ENCODE peak calls at places on chromosomes 11 and 22, in five cellular contexts. One of them, this sample, is unnamed.
A peak's percentile ranks its signal among the peaks of the same experiment; 100 is the strongest.

GRCh38 chr11:122157540-122158173 is 41.6 kb upstream of the BLID start:
- DNase-seq in prostate gland: no peak
- DNase-seq in endothelial cell of umbilical vein: peak; percentile 73
- DNase-seq in IMR-90: no peak
- DNase-seq in uterus: no peak
- DNase-seq in this sample: no peak

GRCh38 chr11:59097113-59097708 is 9.8 kb upstream of the FAM111B start:
- DNase-seq in prostate gland: peak; percentile 36
- DNase-seq in uterus: peak; percentile 47
- DNase-seq in endothelial cell of umbilical vein: peak; percentile 64
- DNase-seq in IMR-90: peak; percentile 62
- DNase-seq in this sample: peak; percentile 62

GRCh38 chr11:63210111-63210510 is 33.3 kb downstream of the SLC22A25 start:
- DNase-seq in prostate gland: no peak
- DNase-seq in endothelial cell of umbilical vein: peak; percentile 15
- DNase-seq in uterus: no peak
- DNase-seq in IMR-90: no peak
- DNase-seq in this sample: no peak

GRCh38 chr11:86639172-86639571 is 33.2 kb downstream of the ME3 start:
- DNase-seq in uterus: no peak
- DNase-seq in prostate gland: no peak
- DNase-seq in IMR-90: peak; percentile 66
- DNase-seq in endothelial cell of umbilical vein: no peak
- DNase-seq in this sample: no peak

GRCh38 chr22:36564422-36565151 is 35.6 kb upstream of the EIF3D start:
- DNase-seq in endothelial cell of umbilical vein: no peak
- DNase-seq in uterus: no peak
- DNase-seq in prostate gland: no peak
- DNase-seq in IMR-90: no peak
- DNase-seq in this sample: no peak

GRCh38 chr11:86577663-86578636 is 94.5 kb downstream of the ME3 start:
- DNase-seq in uterus: peak; percentile 87
- DNase-seq in IMR-90: peak; percentile 91
- DNase-seq in prostate gland: peak; percentile 15
- DNase-seq in endothelial cell of umbilical vein: peak; percentile 98
- DNase-seq in this sample: peak; percentile 79

GRCh38 chr11:95371147-95371546 is 140.1 kb upstream of the SESN3 start:
- DNase-seq in prostate gland: no peak
- DNase-seq in IMR-90: no peak
- DNase-seq in uterus: no peak
- DNase-seq in endothelial cell of umbilical vein: no peak
- DNase-seq in this sample: no peak

GRCh38 chr22:20843501-20843900 is 15.1 kb downstream of the PI4KA start:
- DNase-seq in prostate gland: no peak
- DNase-seq in endothelial cell of umbilical vein: no peak
- DNase-seq in IMR-90: no peak
- DNase-seq in uterus: no peak
- DNase-seq in this sample: no peak

GRCh38 chr11:9825315-9825714 is 161.4 kb downstream of the SWAP70 start:
- DNase-seq in endothelial cell of umbilical vein: peak; percentile 35
- DNase-seq in uterus: no peak
- DNase-seq in prostate gland: no peak
- DNase-seq in IMR-90: peak; percentile 38
- DNase-seq in this sample: no peak

GRCh38 chr11:10538924-10539323 is 2.1 kb downstream of the RNF141 start:
- DNase-seq in endothelial cell of umbilical vein: no peak
- DNase-seq in prostate gland: no peak
- DNase-seq in IMR-90: no peak
- DNase-seq in uterus: no peak
- DNase-seq in this sample: no peak

GRCh38 chr22:29951675-29952413 is 68.9 kb downstream of the MTMR3 start:
- DNase-seq in IMR-90: no peak
- DNase-seq in prostate gland: no peak
- DNase-seq in endothelial cell of umbilical vein: no peak
- DNase-seq in uterus: no peak
- DNase-seq in this sample: no peak

GRCh38 chr11:65204646-65205601 is 23.2 kb downstream of the CAPN1 start:
- DNase-seq in IMR-90: peak; percentile 13
- DNase-seq in endothelial cell of umbilical vein: peak; percentile 40
- DNase-seq in prostate gland: no peak
- DNase-seq in uterus: no peak
- DNase-seq in this sample: peak; percentile 50

GRCh38 chr22:38426628-38427027 is 28.4 kb downstream of the KCNJ4 start:
- DNase-seq in prostate gland: no peak
- DNase-seq in IMR-90: no peak
- DNase-seq in uterus: no peak
- DNase-seq in endothelial cell of umbilical vein: no peak
- DNase-seq in this sample: no peak

GRCh38 chr22:38420734-38421133 is 34.3 kb downstream of the KCNJ4 start:
- DNase-seq in prostate gland: no peak
- DNase-seq in endothelial cell of umbilical vein: no peak
- DNase-seq in uterus: no peak
- DNase-seq in IMR-90: no peak
- DNase-seq in this sample: no peak

GRCh38 chr22:38422615-38423511 is 32.1 kb downstream of the KCNJ4 start:
- DNase-seq in IMR-90: no peak
- DNase-seq in endothelial cell of umbilical vein: no peak
- DNase-seq in uterus: no peak
- DNase-seq in prostate gland: no peak
- DNase-seq in this sample: no peak

GRCh38 chr22:38424525-38425080 is 30.4 kb downstream of the KCNJ4 start:
- DNase-seq in IMR-90: no peak
- DNase-seq in prostate gland: no peak
- DNase-seq in endothelial cell of umbilical vein: no peak
- DNase-seq in uterus: no peak
- DNase-seq in this sample: no peak

GRCh38 chr22:38423512-38424503 is 31.2 kb downstream of the KCNJ4 start:
- DNase-seq in prostate gland: no peak
- DNase-seq in uterus: no peak
- DNase-seq in IMR-90: no peak
- DNase-seq in endothelial cell of umbilical vein: no peak
- DNase-seq in this sample: no peak
- TF ChIP-seq POLR2A in prostate gland: no peak
- TF ChIP-seq POLR2A in uterus: no peak
- TF ChIP-seq POLR2A in IMR-90: no peak
- TF ChIP-seq POLR2A in endothelial cell of umbilical vein: no peak
- TF ChIP-seq POLR2A in this sample: no peak

GRCh38 chr11:82981852-82982251 is 80.3 kb downstream of the DDIAS start:
- DNase-seq in IMR-90: no peak
- DNase-seq in uterus: no peak
- DNase-seq in endothelial cell of umbilical vein: no peak
- DNase-seq in prostate gland: no peak
- DNase-seq in this sample: no peak
- TF ChIP-seq CTCF in IMR-90: no peak
- TF ChIP-seq CTCF in uterus: no peak
- TF ChIP-seq CTCF in endothelial cell of umbilical vein: no peak
- TF ChIP-seq CTCF in prostate gland: no peak
- TF ChIP-seq CTCF in this sample: no peak

GRCh38 chr22:31750365-31751284 is 693 bp upstream of the PRR14L start:
- DNase-seq in prostate gland: no peak
- DNase-seq in endothelial cell of umbilical vein: no peak
- DNase-seq in IMR-90: no peak
- DNase-seq in uterus: no peak
- DNase-seq in this sample: no peak
- H3K27ac ChIP-seq in prostate gland: peak overlapping the region; percentile 71
- H3K27ac ChIP-seq in endothelial cell of umbilical vein: peak overlapping the region; percentile 23
- H3K27ac ChIP-seq in IMR-90: peak overlapping the region; percentile 87
- H3K27ac ChIP-seq in uterus: peak overlapping the region; percentile 88
- H3K27ac ChIP-seq in this sample: peak overlapping the region; percentile 81

DNA sequence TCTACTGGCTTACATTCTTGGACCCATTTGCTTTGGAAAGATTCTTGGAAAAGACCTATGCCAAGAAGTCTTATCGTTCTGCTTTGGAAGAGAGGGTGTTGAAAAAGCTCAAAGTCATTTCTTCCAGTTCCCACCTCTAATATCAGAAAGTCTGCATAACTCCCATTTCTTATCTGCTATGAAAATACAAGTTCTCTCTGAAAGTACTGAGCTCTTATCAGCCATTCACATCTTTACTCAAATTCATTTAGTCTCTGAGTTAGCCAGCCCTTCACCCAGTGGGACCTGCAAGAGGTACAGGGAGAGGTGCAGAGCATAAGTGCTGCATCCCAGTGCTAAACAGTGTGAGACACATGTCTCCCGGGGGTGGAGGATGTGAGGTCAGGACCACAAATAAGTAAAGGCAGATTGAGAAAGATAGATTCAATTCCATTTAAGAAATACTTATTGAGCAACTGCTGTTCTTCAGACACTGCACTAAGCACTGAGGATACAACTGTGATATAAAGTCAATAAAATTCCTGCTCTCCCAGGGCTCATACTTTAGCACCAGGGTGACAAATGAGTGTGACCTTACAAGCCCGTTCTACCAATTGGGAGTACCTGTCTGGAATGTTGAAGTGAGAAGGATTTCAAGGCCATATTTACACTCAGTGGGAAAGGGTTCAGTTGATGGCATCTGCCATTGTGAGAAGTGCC is 76.7 kb downstream of the PISD start:
- DNase-seq in prostate gland: no peak
- DNase-seq in IMR-90: peak; percentile 60
- DNase-seq in uterus: no peak
- DNase-seq in endothelial cell of umbilical vein: no peak
- DNase-seq in this sample: no peak
- TF ChIP-seq POLR2A in prostate gland: no peak
- TF ChIP-seq POLR2A in IMR-90: no peak
- TF ChIP-seq POLR2A in uterus: no peak
- TF ChIP-seq POLR2A in endothelial cell of umbilical vein: no peak
- TF ChIP-seq POLR2A in this sample: no peak

DNA sequence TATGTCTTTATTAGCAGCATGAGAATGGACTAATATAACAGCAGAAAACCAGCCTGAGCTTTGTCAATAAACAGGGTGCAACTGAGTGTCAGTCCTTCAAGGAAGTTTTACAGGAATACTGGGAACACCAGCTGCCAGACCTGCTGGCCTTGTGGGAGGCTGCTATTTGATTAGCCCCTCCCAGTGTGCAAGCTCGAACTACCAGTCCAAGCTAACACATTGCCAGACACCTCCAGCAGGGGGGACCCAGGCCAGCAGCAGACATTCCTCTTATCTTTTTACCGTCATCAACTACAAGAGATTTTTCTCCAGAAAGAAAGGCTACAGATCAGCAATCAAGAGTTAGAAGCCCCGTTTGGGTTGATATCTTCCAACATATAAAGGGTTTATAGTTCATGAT is 942.8 kb upstream of the TENM4 start:
- DNase-seq in endothelial cell of umbilical vein: no peak
- DNase-seq in IMR-90: no peak
- DNase-seq in prostate gland: peak; percentile 23
- DNase-seq in uterus: no peak
- DNase-seq in this sample: no peak
- TF ChIP-seq CTCF in endothelial cell of umbilical vein: no peak
- TF ChIP-seq CTCF in IMR-90: no peak
- TF ChIP-seq CTCF in prostate gland: no peak
- TF ChIP-seq CTCF in uterus: no peak
- TF ChIP-seq CTCF in this sample: no peak

GRCh38 chr11:35011389-35011788 is 95.0 kb downstream of the PDHX start:
- DNase-seq in uterus: no peak
- DNase-seq in prostate gland: no peak
- DNase-seq in IMR-90: peak; percentile 83
- DNase-seq in endothelial cell of umbilical vein: no peak
- DNase-seq in this sample: no peak

GRCh38 chr11:35007277-35007676 is 90.9 kb downstream of the PDHX start:
- DNase-seq in IMR-90: no peak
- DNase-seq in prostate gland: no peak
- DNase-seq in uterus: no peak
- DNase-seq in endothelial cell of umbilical vein: no peak
- DNase-seq in this sample: no peak

GRCh38 chr11:35010656-35011055 is 94.2 kb downstream of the PDHX start:
- DNase-seq in IMR-90: no peak
- DNase-seq in endothelial cell of umbilical vein: no peak
- DNase-seq in uterus: no peak
- DNase-seq in prostate gland: no peak
- DNase-seq in this sample: no peak

GRCh38 chr11:35009941-35010337 is 93.5 kb downstream of the PDHX start:
- DNase-seq in prostate gland: no peak
- DNase-seq in uterus: no peak
- DNase-seq in endothelial cell of umbilical vein: no peak
- DNase-seq in IMR-90: no peak
- DNase-seq in this sample: no peak

GRCh38 chr11:35009191-35009940 is 92.9 kb downstream of the PDHX start:
- DNase-seq in IMR-90: peak; percentile 74
- DNase-seq in prostate gland: peak; percentile 50
- DNase-seq in endothelial cell of umbilical vein: no peak
- DNase-seq in uterus: peak; percentile 85
- DNase-seq in this sample: no peak
- H3K27ac ChIP-seq in IMR-90: peak overlapping the region; percentile 27
- H3K27ac ChIP-seq in prostate gland: no peak overlapping the region
- H3K27ac ChIP-seq in endothelial cell of umbilical vein: no peak overlapping the region
- H3K27ac ChIP-seq in uterus: peak overlapping the region; percentile 86
- H3K27ac ChIP-seq in this sample: no peak overlapping the region

GRCh38 chr22:46079861-46080821 is 70.2 kb upstream of the PPARA start:
- DNase-seq in endothelial cell of umbilical vein: no peak
- DNase-seq in uterus: peak; percentile 89
- DNase-seq in IMR-90: no peak
- DNase-seq in prostate gland: peak; percentile 79
- DNase-seq in this sample: peak; percentile 90
- TF ChIP-seq POLR2A in endothelial cell of umbilical vein: peak; percentile 13
- TF ChIP-seq POLR2A in uterus: peak; percentile 68
- TF ChIP-seq POLR2A in IMR-90: no peak
- TF ChIP-seq POLR2A in prostate gland: peak; percentile 54
- TF ChIP-seq POLR2A in this sample: no peak